ENCODE peak calls at places on chromosomes 7 and 10, in four cellular contexts. W, Y, G and L are unnamed samples.

GRCh38 chr10:78927257-78927995 is 141.3 kb upstream of the ZMIZ1 start:
- DNase-seq in G (peak; percentile 68), W (no peak), Y (no peak), L (no peak)

GRCh38 chr7:37149019-37149814 is 299.4 kb downstream of the ELMO1 start:
- DNase-seq in Y (no peak), W (no peak), G (no peak), L (no peak)

GRCh38 chr10:8811201-8811600 is 756.7 kb downstream of the GATA3 start:
- DNase-seq in G (no peak), W (no peak), Y (no peak), L (no peak)

GRCh38 chr10:62072901-62073300 is 171.4 kb downstream of the ARID5B start:
- DNase-seq in W (no peak), G (no peak), Y (no peak), L (no peak)

GRCh38 chr10:67612577-67613537 is 83.1 kb downstream of the CTNNA3 start:
- DNase-seq in W (no peak), Y (no peak), G (no peak), L (no peak)

GRCh38 chr7:67738145-67738544 is 741.5 kb downstream of the TYW1 start:
- DNase-seq in W (no peak), G (no peak), Y (no peak), L (no peak)

GRCh38 chr7:147415991-147416390 is 1174.6 kb upstream of the C7orf33 start:
- DNase-seq in W (no peak), G (no peak), Y (no peak), L (no peak)

GRCh38 chr7:146397141-146397540 is 280.5 kb downstream of the CNTNAP2 start:
- DNase-seq in G (no peak), Y (no peak), W (no peak), L (no peak)

GRCh38 chr7:28041508-28042314 is 138.9 kb downstream of the JAZF1 start:
- DNase-seq in G (peak; percentile 37), W (no peak), Y (no peak), L (no peak)

GRCh38 chr7:94509264-94509878 is at the start of gene CASD1:
- DNase-seq in Y (peak; percentile 80), G (no peak), W (peak; percentile 75), L (peak; percentile 38)

GRCh38 chr10:71357792-71358265 is 38.8 kb downstream of the SLC29A3 start:
- DNase-seq in G (no peak), Y (no peak), W (peak; percentile 60), L (no peak)

GRCh38 chr7:5406957-5407930 is 16.4 kb downstream of the TNRC18 start:
- DNase-seq in Y (no peak), W (no peak), G (no peak), L (no peak)

GRCh38 chr10:89600041-89600440 is 45.0 kb downstream of the PANK1 start:
- DNase-seq in W (no peak), Y (no peak), G (no peak), L (no peak)

GRCh38 chr7:37901890-37902524 is 14.6 kb downstream of the SFRP4 start:
- DNase-seq in Y (no peak), W (no peak), G (no peak), L (no peak)

GRCh38 chr10:96470108-96470743 is 43.5 kb downstream of the TLL2 start:
- DNase-seq in W (no peak), Y (no peak), G (peak; percentile 24), L (no peak)

GRCh38 chr7:34928052-34928451 is 109.2 kb downstream of the DPY19L1 start:
- DNase-seq in G (peak; percentile 31), Y (peak; percentile 38), W (no peak), L (no peak)

GRCh38 chr7:47622946-47623640 is 41.2 kb upstream of the TNS3 start:
- DNase-seq in W (peak; percentile 59), G (no peak), Y (no peak), L (no peak)

GRCh38 chr7:129986600-129986999 is 33.8 kb upstream of the UBE2H start:
- DNase-seq in G (no peak), W (no peak), Y (no peak), L (no peak)

GRCh38 chr7:111529507-111530355 is 32.6 kb downstream of the IMMP2L start:
- DNase-seq in W (no peak), G (no peak), Y (no peak), L (no peak)

GRCh38 chr7:123865517-123866117 is 20.6 kb downstream of the HYAL4 start:
- DNase-seq in Y (peak; percentile 53), W (no peak), G (peak; percentile 49), L (peak; percentile 26)

GRCh38 chr10:34299105-34299611 is 515.9 kb downstream of the PARD3 start:
- DNase-seq in G (no peak), Y (no peak), W (no peak), L (no peak)

GRCh38 chr10:86364551-86365345 is 1.8 kb downstream of the GRID1 start:
- DNase-seq in Y (no peak), W (peak; percentile 29), G (no peak), L (peak; percentile 5)

GRCh38 chr10:23917251-23917908 is 291.6 kb upstream of the KIAA1217 start:
- DNase-seq in W (no peak), G (no peak), Y (no peak), L (no peak)

GRCh38 chr7:150992833-150993302 is 2.1 kb downstream of the NOS3 start:
- DNase-seq in G (no peak), Y (no peak), W (no peak), L (no peak)

GRCh38 chr7:116218051-116218645 is 7.8 kb downstream of the TES start:
- DNase-seq in G (peak; percentile 93), W (no peak), Y (no peak), L (no peak)

DNA sequence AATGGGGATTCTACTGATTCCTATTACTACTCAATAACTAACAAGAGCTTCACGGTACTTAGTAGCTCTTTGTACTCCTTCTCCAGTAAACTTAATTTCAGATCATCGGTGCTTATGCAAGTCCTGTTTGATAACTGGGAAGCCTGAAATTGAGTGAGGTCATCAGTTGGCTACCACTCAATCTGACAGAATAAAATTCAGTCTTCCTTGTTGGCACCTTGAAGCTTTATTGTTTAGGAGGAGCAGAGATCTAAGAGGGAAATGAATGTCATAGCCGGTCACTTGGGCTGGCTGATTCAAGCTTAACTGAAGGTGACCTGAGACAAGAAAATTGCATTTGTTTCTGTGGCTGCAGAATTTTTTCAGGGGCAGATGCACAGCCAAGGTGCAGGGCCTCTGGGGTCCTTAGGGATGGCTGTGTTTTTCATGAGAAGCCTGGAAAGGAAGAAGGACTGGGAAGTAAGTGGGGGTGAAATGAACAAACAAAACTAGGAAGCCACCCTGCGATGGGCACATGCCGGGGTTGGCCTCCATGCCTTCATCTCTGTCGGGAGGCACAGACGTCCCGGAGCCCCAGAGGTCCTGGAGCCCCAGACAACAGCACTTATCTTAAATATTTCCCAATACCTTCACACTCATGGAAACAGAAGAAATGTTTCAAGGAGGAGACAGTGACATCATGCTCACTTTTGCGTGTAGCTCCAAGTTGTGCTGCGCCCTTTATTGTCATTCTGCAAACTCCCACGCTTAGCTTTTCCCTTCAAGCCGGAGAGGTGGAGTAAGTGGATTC is 85.0 kb upstream of the KIF5B start:
- DNase-seq in W (no peak), G (no peak), Y (peak; percentile 51), L (no peak)
- H3K27ac ChIP-seq in W (no peak overlapping the region), G (no peak overlapping the region), Y (peak overlapping the region; percentile 74), L (peak overlapping the region; percentile 15)

DNA sequence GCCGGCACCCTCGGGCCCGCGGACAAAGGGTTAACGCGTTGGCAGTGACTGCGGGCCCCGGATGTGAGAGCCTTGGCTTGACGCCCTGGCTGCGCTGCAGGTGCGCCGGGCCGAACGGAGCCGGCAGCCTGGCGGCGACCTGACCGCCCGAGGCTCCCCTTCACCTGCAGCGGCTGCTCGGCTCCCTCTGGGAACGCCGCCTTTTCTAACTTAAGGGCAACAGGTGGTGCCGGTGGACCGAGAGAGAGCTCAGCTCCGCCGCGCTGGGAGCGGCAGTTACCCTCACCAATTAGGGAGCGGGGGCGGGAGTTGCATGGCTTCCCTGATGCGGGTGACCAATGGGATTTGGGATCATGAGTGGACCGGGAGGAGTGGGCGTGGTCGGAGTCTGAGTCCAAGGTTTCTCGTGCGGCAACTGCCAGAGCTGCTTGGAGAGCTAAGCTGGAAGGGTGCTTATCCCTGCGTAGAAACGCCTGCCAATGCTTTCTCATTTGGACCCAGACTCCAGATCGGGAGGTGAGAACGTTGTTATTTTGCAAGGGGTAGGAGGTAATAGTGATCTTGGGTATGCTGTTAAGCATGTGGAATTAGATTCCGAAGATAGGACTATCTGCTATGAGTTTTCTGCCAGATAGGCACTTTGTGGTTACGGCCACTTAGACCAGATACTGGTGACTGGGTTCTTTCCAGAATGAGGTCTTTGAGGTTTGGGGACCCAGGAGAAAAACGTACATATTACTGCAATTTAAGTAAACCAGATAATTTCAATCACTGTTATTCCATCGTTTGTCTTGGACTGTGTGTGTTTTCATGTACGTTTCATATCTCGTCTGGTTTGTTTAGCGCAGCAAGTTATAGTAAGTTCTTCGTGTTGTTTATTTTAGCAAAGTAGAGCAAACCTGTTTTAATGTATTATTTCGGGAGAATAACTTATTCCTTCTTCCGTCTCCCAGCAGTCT is at the start of gene ARL4A:
- DNase-seq in G (peak; percentile 96), W (peak; percentile 97), Y (peak; percentile 99), L (peak; percentile 99)
- TF ChIP-seq POLR2A in G (peak; percentile 96), W (peak; percentile 50), Y (peak; percentile 99), L (peak; percentile 54)

DNA sequence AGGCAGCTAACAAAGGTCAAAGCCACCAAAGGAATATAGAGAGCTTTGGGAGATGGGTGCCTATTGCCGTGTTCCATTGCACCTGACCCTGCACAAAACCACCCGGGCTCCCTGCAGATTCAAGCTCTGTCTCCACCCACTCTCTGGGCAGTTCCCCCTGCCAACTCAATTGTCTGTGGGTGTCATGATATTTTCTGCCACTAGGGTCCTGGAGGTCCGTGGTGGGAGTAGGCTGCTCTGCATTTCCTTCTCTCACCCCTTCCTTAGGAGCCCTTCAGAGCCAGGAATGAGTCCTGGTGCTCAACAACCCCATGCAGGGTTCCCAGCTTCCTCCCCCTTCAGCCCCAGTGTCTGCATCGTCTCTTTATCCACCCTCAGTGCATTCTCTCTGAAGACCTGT is 34.1 kb downstream of the PNLIPRP2 start:
- DNase-seq in Y (no peak), G (peak; percentile 44), W (no peak), L (no peak)
- TF ChIP-seq CTCF in Y (no peak), G (peak; percentile 73), W (no peak), L (no peak)

GRCh38 chr10:124906551-124907001 is 35.3 kb upstream of the ZRANB1 start:
- DNase-seq in Y (no peak), G (no peak), W (no peak), L (no peak)

GRCh38 chr10:124912052-124912435 is 29.9 kb upstream of the ZRANB1 start:
- DNase-seq in Y (no peak), G (no peak), W (no peak), L (no peak)

GRCh38 chr10:124911124-124912051 is 30.5 kb upstream of the ZRANB1 start:
- DNase-seq in G (no peak), Y (no peak), W (no peak), L (peak; percentile 50)

GRCh38 chr10:124912487-124912886 is 29.4 kb upstream of the ZRANB1 start:
- DNase-seq in Y (no peak), W (no peak), G (no peak), L (peak; percentile 72)

GRCh38 chr10:124909563-124909962 is 32.4 kb upstream of the ZRANB1 start:
- DNase-seq in W (no peak), G (no peak), Y (no peak), L (no peak)
- H3K27ac ChIP-seq in W (no peak overlapping the region), G (no peak overlapping the region), Y (no peak overlapping the region), L (no peak overlapping the region)

GRCh38 chr7:2452074-2452507 is 24.1 kb downstream of the GRIFIN start:
- DNase-seq in W (no peak), G (no peak), Y (peak; percentile 27), L (no peak)
- TF ChIP-seq POLR2A in W (no peak), G (no peak), Y (no peak), L (no peak)